ENCODE peak calls at places on chromosome 20, in seven cellular contexts. One of them, this sample, is unnamed.

GRCh38 chr20:34580588-34580940 is 22.0 kb downstream of the MAP1LC3A start:
- DNase-seq in activated B cell treated with CpG ODN at 0.5 μM for 24 hours: no peak
- DNase-seq in CD8-positive, alpha-beta T cell: no peak
- DNase-seq in epithelial cell of esophagus: no peak
- DNase-seq in brain microvascular endothelial cell: no peak
- DNase-seq in thyroid gland: no peak
- DNase-seq in cardiac fibroblast: no peak
- DNase-seq in this sample: no peak

GRCh38 chr20:63416109-63416430 is 54.9 kb upstream of the CHRNA4 start:
- DNase-seq in activated B cell treated with CpG ODN at 0.5 μM for 24 hours: no peak
- DNase-seq in CD8-positive, alpha-beta T cell: no peak
- DNase-seq in epithelial cell of esophagus: no peak
- DNase-seq in brain microvascular endothelial cell: no peak
- DNase-seq in thyroid gland: no peak
- DNase-seq in cardiac fibroblast: no peak
- DNase-seq in this sample: no peak

GRCh38 chr20:3166913-3167342 is 6.4 kb downstream of the LZTS3 start:
- DNase-seq in activated B cell treated with CpG ODN at 0.5 μM for 24 hours: no peak
- DNase-seq in CD8-positive, alpha-beta T cell: no peak
- DNase-seq in epithelial cell of esophagus: no peak
- DNase-seq in brain microvascular endothelial cell: no peak
- DNase-seq in thyroid gland: no peak
- DNase-seq in cardiac fibroblast: no peak
- DNase-seq in this sample: no peak

GRCh38 chr20:61556116-61556515 is 304.1 kb downstream of the CDH4 start:
- DNase-seq in activated B cell treated with CpG ODN at 0.5 μM for 24 hours: no peak
- DNase-seq in CD8-positive, alpha-beta T cell: no peak
- DNase-seq in epithelial cell of esophagus: peak; percentile 65
- DNase-seq in brain microvascular endothelial cell: peak; percentile 46
- DNase-seq in thyroid gland: no peak
- DNase-seq in cardiac fibroblast: peak; percentile 85
- DNase-seq in this sample: no peak

GRCh38 chr20:35387334-35387733 is 24.4 kb downstream of the UQCC1 start:
- DNase-seq in activated B cell treated with CpG ODN at 0.5 μM for 24 hours: no peak
- DNase-seq in CD8-positive, alpha-beta T cell: no peak
- DNase-seq in epithelial cell of esophagus: peak; percentile 33
- DNase-seq in brain microvascular endothelial cell: no peak
- DNase-seq in thyroid gland: no peak
- DNase-seq in cardiac fibroblast: peak; percentile 79
- DNase-seq in this sample: no peak

GRCh38 chr20:39070484-39071231 is 108.5 kb downstream of the DHX35 start:
- DNase-seq in activated B cell treated with CpG ODN at 0.5 μM for 24 hours: no peak
- DNase-seq in CD8-positive, alpha-beta T cell: no peak
- DNase-seq in epithelial cell of esophagus: peak; percentile 76
- DNase-seq in brain microvascular endothelial cell: peak; percentile 49
- DNase-seq in thyroid gland: no peak
- DNase-seq in cardiac fibroblast: peak; percentile 55
- DNase-seq in this sample: no peak

GRCh38 chr20:61728326-61728725 is 337.4 kb downstream of the TAF4 start:
- DNase-seq in activated B cell treated with CpG ODN at 0.5 μM for 24 hours: no peak
- DNase-seq in CD8-positive, alpha-beta T cell: no peak
- DNase-seq in epithelial cell of esophagus: no peak
- DNase-seq in brain microvascular endothelial cell: no peak
- DNase-seq in thyroid gland: no peak
- DNase-seq in cardiac fibroblast: no peak
- DNase-seq in this sample: no peak

GRCh38 chr20:63087872-63088680 is 81.3 kb upstream of the BHLHE23 start:
- DNase-seq in activated B cell treated with CpG ODN at 0.5 μM for 24 hours: no peak
- DNase-seq in CD8-positive, alpha-beta T cell: no peak
- DNase-seq in epithelial cell of esophagus: no peak
- DNase-seq in brain microvascular endothelial cell: no peak
- DNase-seq in thyroid gland: no peak
- DNase-seq in cardiac fibroblast: no peak
- DNase-seq in this sample: peak; percentile 2

GRCh38 chr20:63673951-63674350 is 15.8 kb downstream of the RTEL1 start:
- DNase-seq in activated B cell treated with CpG ODN at 0.5 μM for 24 hours: no peak
- DNase-seq in CD8-positive, alpha-beta T cell: no peak
- DNase-seq in epithelial cell of esophagus: no peak
- DNase-seq in brain microvascular endothelial cell: no peak
- DNase-seq in thyroid gland: no peak
- DNase-seq in cardiac fibroblast: no peak
- DNase-seq in this sample: no peak

GRCh38 chr20:62702886-62703852 is 5.5 kb upstream of the NTSR1 start:
- DNase-seq in activated B cell treated with CpG ODN at 0.5 μM for 24 hours: no peak
- DNase-seq in CD8-positive, alpha-beta T cell: no peak
- DNase-seq in epithelial cell of esophagus: peak; percentile 95
- DNase-seq in brain microvascular endothelial cell: peak; percentile 85
- DNase-seq in thyroid gland: no peak
- DNase-seq in cardiac fibroblast: peak; percentile 90
- DNase-seq in this sample: no peak

GRCh38 chr20:1396702-1397101 is 3.8 kb upstream of the FKBP1A start:
- DNase-seq in activated B cell treated with CpG ODN at 0.5 μM for 24 hours: no peak
- DNase-seq in CD8-positive, alpha-beta T cell: no peak
- DNase-seq in epithelial cell of esophagus: no peak
- DNase-seq in brain microvascular endothelial cell: no peak
- DNase-seq in thyroid gland: no peak
- DNase-seq in cardiac fibroblast: no peak
- DNase-seq in this sample: no peak

GRCh38 chr20:19396466-19397081 is 184.1 kb downstream of the SLC24A3 start:
- DNase-seq in activated B cell treated with CpG ODN at 0.5 μM for 24 hours: no peak
- DNase-seq in CD8-positive, alpha-beta T cell: no peak
- DNase-seq in epithelial cell of esophagus: no peak
- DNase-seq in brain microvascular endothelial cell: no peak
- DNase-seq in thyroid gland: no peak
- DNase-seq in cardiac fibroblast: no peak
- DNase-seq in this sample: no peak

GRCh38 chr20:40251284-40251932 is 437.6 kb downstream of the MAFB start:
- DNase-seq in activated B cell treated with CpG ODN at 0.5 μM for 24 hours: no peak
- DNase-seq in CD8-positive, alpha-beta T cell: no peak
- DNase-seq in epithelial cell of esophagus: peak; percentile 74
- DNase-seq in brain microvascular endothelial cell: peak; percentile 10
- DNase-seq in thyroid gland: no peak
- DNase-seq in cardiac fibroblast: peak; percentile 13
- DNase-seq in this sample: no peak

GRCh38 chr20:1185316-1185741 is 548 bp upstream of the TMEM74B start:
- DNase-seq in activated B cell treated with CpG ODN at 0.5 μM for 24 hours: no peak
- DNase-seq in CD8-positive, alpha-beta T cell: no peak
- DNase-seq in epithelial cell of esophagus: peak; percentile 15
- DNase-seq in brain microvascular endothelial cell: no peak
- DNase-seq in thyroid gland: no peak
- DNase-seq in cardiac fibroblast: no peak
- DNase-seq in this sample: no peak

GRCh38 chr20:35601021-35601973 is 14.3 kb upstream of the SPAG4 start:
- DNase-seq in activated B cell treated with CpG ODN at 0.5 μM for 24 hours: peak; percentile 58
- DNase-seq in CD8-positive, alpha-beta T cell: peak; percentile 63
- DNase-seq in epithelial cell of esophagus: peak; percentile 83
- DNase-seq in brain microvascular endothelial cell: peak; percentile 51
- DNase-seq in thyroid gland: peak; percentile 62
- DNase-seq in cardiac fibroblast: peak; percentile 75
- DNase-seq in this sample: no peak

GRCh38 chr20:13402171-13402760 is 181.2 kb downstream of the ISM1 start:
- DNase-seq in activated B cell treated with CpG ODN at 0.5 μM for 24 hours: no peak
- DNase-seq in CD8-positive, alpha-beta T cell: no peak
- DNase-seq in epithelial cell of esophagus: no peak
- DNase-seq in brain microvascular endothelial cell: no peak
- DNase-seq in thyroid gland: peak; percentile 41
- DNase-seq in cardiac fibroblast: no peak
- DNase-seq in this sample: no peak

GRCh38 chr20:24917797-24918578 is 31.1 kb upstream of the CST7 start:
- DNase-seq in activated B cell treated with CpG ODN at 0.5 μM for 24 hours: no peak
- DNase-seq in CD8-positive, alpha-beta T cell: peak; percentile 29
- DNase-seq in epithelial cell of esophagus: peak; percentile 65
- DNase-seq in brain microvascular endothelial cell: peak; percentile 61
- DNase-seq in thyroid gland: peak; percentile 85
- DNase-seq in cardiac fibroblast: peak; percentile 71
- DNase-seq in this sample: peak; percentile 70

GRCh38 chr20:36045373-36045714 is 77.0 kb downstream of the CNBD2 start:
- DNase-seq in activated B cell treated with CpG ODN at 0.5 μM for 24 hours: no peak
- DNase-seq in CD8-positive, alpha-beta T cell: no peak
- DNase-seq in epithelial cell of esophagus: peak; percentile 14
- DNase-seq in brain microvascular endothelial cell: no peak
- DNase-seq in thyroid gland: no peak
- DNase-seq in cardiac fibroblast: no peak
- DNase-seq in this sample: no peak

GRCh38 chr20:6892729-6893128 is 125.2 kb downstream of the BMP2 start:
- DNase-seq in activated B cell treated with CpG ODN at 0.5 μM for 24 hours: no peak
- DNase-seq in CD8-positive, alpha-beta T cell: no peak
- DNase-seq in epithelial cell of esophagus: no peak
- DNase-seq in brain microvascular endothelial cell: no peak
- DNase-seq in thyroid gland: no peak
- DNase-seq in cardiac fibroblast: no peak
- DNase-seq in this sample: no peak

GRCh38 chr20:10408427-10408826 is 25.6 kb downstream of the MKKS start:
- DNase-seq in activated B cell treated with CpG ODN at 0.5 μM for 24 hours: no peak
- DNase-seq in CD8-positive, alpha-beta T cell: no peak
- DNase-seq in epithelial cell of esophagus: no peak
- DNase-seq in brain microvascular endothelial cell: no peak
- DNase-seq in thyroid gland: no peak
- DNase-seq in cardiac fibroblast: no peak
- DNase-seq in this sample: no peak

GRCh38 chr20:32252189-32252588 is 25.3 kb upstream of the KIF3B start:
- DNase-seq in activated B cell treated with CpG ODN at 0.5 μM for 24 hours: no peak
- DNase-seq in CD8-positive, alpha-beta T cell: no peak
- DNase-seq in epithelial cell of esophagus: no peak
- DNase-seq in brain microvascular endothelial cell: no peak
- DNase-seq in thyroid gland: no peak
- DNase-seq in cardiac fibroblast: no peak
- DNase-seq in this sample: no peak

GRCh38 chr20:59042151-59042795 is at the start of gene PRELID3B:
- DNase-seq in activated B cell treated with CpG ODN at 0.5 μM for 24 hours: no peak
- DNase-seq in CD8-positive, alpha-beta T cell: peak; percentile 10
- DNase-seq in epithelial cell of esophagus: peak; percentile 37
- DNase-seq in brain microvascular endothelial cell: no peak
- DNase-seq in thyroid gland: peak; percentile 31
- DNase-seq in cardiac fibroblast: peak; percentile 50
- DNase-seq in this sample: no peak

GRCh38 chr20:52178691-52179090 is 12.9 kb downstream of the ZFP64 start:
- DNase-seq in activated B cell treated with CpG ODN at 0.5 μM for 24 hours: no peak
- DNase-seq in CD8-positive, alpha-beta T cell: no peak
- DNase-seq in epithelial cell of esophagus: no peak
- DNase-seq in brain microvascular endothelial cell: no peak
- DNase-seq in thyroid gland: no peak
- DNase-seq in cardiac fibroblast: no peak
- DNase-seq in this sample: no peak

GRCh38 chr20:44208770-44209169 is 1.8 kb downstream of the OSER1 start:
- DNase-seq in activated B cell treated with CpG ODN at 0.5 μM for 24 hours: no peak
- DNase-seq in CD8-positive, alpha-beta T cell: no peak
- DNase-seq in epithelial cell of esophagus: no peak
- DNase-seq in brain microvascular endothelial cell: no peak
- DNase-seq in thyroid gland: no peak
- DNase-seq in cardiac fibroblast: peak; percentile 20
- DNase-seq in this sample: no peak

GRCh38 chr20:44209691-44210421 is 715 bp downstream of the OSER1 start:
- DNase-seq in activated B cell treated with CpG ODN at 0.5 μM for 24 hours: no peak
- DNase-seq in CD8-positive, alpha-beta T cell: no peak
- DNase-seq in epithelial cell of esophagus: no peak
- DNase-seq in brain microvascular endothelial cell: peak; percentile 9
- DNase-seq in thyroid gland: no peak
- DNase-seq in cardiac fibroblast: peak; percentile 42
- DNase-seq in this sample: no peak

GRCh38 chr20:44212792-44213191 is 2.2 kb upstream of the OSER1 start:
- DNase-seq in activated B cell treated with CpG ODN at 0.5 μM for 24 hours: no peak
- DNase-seq in CD8-positive, alpha-beta T cell: no peak
- DNase-seq in epithelial cell of esophagus: peak; percentile 92
- DNase-seq in brain microvascular endothelial cell: no peak
- DNase-seq in thyroid gland: no peak
- DNase-seq in cardiac fibroblast: peak; percentile 50
- DNase-seq in this sample: no peak

GRCh38 chr20:44210422-44211176 is at the start of gene OSER1:
- DNase-seq in activated B cell treated with CpG ODN at 0.5 μM for 24 hours: peak; percentile 99
- DNase-seq in CD8-positive, alpha-beta T cell: peak; percentile 98
- DNase-seq in epithelial cell of esophagus: peak; percentile 98
- DNase-seq in brain microvascular endothelial cell: peak; percentile 95
- DNase-seq in thyroid gland: peak; percentile 98
- DNase-seq in cardiac fibroblast: peak; percentile 97
- DNase-seq in this sample: peak; percentile 91

GRCh38 chr20:44211177-44212039 is 837 bp upstream of the OSER1 start:
- DNase-seq in activated B cell treated with CpG ODN at 0.5 μM for 24 hours: no peak
- DNase-seq in CD8-positive, alpha-beta T cell: no peak
- DNase-seq in epithelial cell of esophagus: no peak
- DNase-seq in brain microvascular endothelial cell: peak; percentile 11
- DNase-seq in thyroid gland: peak; percentile 23
- DNase-seq in cardiac fibroblast: peak; percentile 33
- DNase-seq in this sample: no peak
- TF ChIP-seq CTCF in activated B cell treated with CpG ODN at 0.5 μM for 24 hours: no peak
- TF ChIP-seq CTCF in CD8-positive, alpha-beta T cell: no peak
- TF ChIP-seq CTCF in epithelial cell of esophagus: no peak
- TF ChIP-seq CTCF in brain microvascular endothelial cell: no peak
- TF ChIP-seq CTCF in thyroid gland: no peak
- TF ChIP-seq CTCF in cardiac fibroblast: no peak
- TF ChIP-seq CTCF in this sample: no peak

DNA sequence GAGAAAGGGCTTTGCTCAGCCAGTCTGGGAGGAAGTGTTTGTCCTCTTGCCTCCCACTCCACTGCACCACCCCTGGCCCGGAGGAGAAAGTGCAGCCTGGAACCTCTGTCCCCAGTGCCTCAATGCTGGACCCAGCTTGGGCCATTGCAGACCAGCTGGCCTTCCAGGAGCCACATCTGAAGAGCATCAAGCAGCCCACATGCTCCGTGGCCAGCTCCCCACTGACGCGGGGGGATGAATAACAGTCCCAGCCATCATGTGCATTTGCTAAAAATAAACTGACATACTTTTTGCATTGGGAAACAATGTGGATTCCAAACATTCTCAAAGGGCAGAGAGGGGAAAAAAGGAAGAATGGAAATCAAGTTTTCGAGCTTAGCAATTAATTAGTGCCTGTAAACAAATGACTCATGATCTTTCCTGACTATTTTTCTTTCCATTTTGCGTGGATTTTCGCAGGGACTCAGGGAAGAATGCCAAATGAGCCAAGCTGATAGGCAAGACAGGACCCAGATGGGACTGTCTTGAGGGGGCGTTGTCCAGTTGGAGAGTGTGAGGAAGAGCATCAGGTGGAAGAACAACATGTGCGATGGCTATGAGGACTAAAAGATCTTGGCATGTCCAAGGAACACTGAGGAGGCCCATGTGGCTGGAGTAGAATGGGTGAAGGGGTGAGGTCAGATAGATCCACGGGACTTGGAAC is 34.1 kb downstream of the CEBPB start:
- DNase-seq in activated B cell treated with CpG ODN at 0.5 μM for 24 hours: no peak
- DNase-seq in CD8-positive, alpha-beta T cell: no peak
- DNase-seq in epithelial cell of esophagus: no peak
- DNase-seq in brain microvascular endothelial cell: peak; percentile 43
- DNase-seq in thyroid gland: peak; percentile 49
- DNase-seq in cardiac fibroblast: peak; percentile 90
- DNase-seq in this sample: no peak
- TF ChIP-seq CTCF in activated B cell treated with CpG ODN at 0.5 μM for 24 hours: no peak
- TF ChIP-seq CTCF in CD8-positive, alpha-beta T cell: no peak
- TF ChIP-seq CTCF in epithelial cell of esophagus: no peak
- TF ChIP-seq CTCF in brain microvascular endothelial cell: peak; percentile 50
- TF ChIP-seq CTCF in thyroid gland: no peak
- TF ChIP-seq CTCF in cardiac fibroblast: peak; percentile 32
- TF ChIP-seq CTCF in this sample: no peak

GRCh38 chr20:21529863-21530262 is 16.0 kb upstream of the NKX2-2 start:
- DNase-seq in activated B cell treated with CpG ODN at 0.5 μM for 24 hours: no peak
- DNase-seq in CD8-positive, alpha-beta T cell: no peak
- DNase-seq in epithelial cell of esophagus: no peak
- DNase-seq in brain microvascular endothelial cell: no peak
- DNase-seq in thyroid gland: no peak
- DNase-seq in cardiac fibroblast: no peak
- DNase-seq in this sample: no peak
- TF ChIP-seq CTCF in activated B cell treated with CpG ODN at 0.5 μM for 24 hours: no peak
- TF ChIP-seq CTCF in CD8-positive, alpha-beta T cell: peak; percentile 44
- TF ChIP-seq CTCF in epithelial cell of esophagus: peak; percentile 17
- TF ChIP-seq CTCF in brain microvascular endothelial cell: no peak
- TF ChIP-seq CTCF in thyroid gland: no peak
- TF ChIP-seq CTCF in cardiac fibroblast: peak; percentile 2
- TF ChIP-seq CTCF in this sample: peak; percentile 27

GRCh38 chr20:49608752-49609670 is 41.1 kb upstream of the PTGIS start:
- DNase-seq in activated B cell treated with CpG ODN at 0.5 μM for 24 hours: peak; percentile 63
- DNase-seq in CD8-positive, alpha-beta T cell: peak; percentile 57
- DNase-seq in epithelial cell of esophagus: peak; percentile 58
- DNase-seq in brain microvascular endothelial cell: peak; percentile 12
- DNase-seq in thyroid gland: peak; percentile 59
- DNase-seq in cardiac fibroblast: peak; percentile 55
- DNase-seq in this sample: peak; percentile 63
- TF ChIP-seq CTCF in activated B cell treated with CpG ODN at 0.5 μM for 24 hours: peak; percentile 78
- TF ChIP-seq CTCF in CD8-positive, alpha-beta T cell: peak; percentile 93
- TF ChIP-seq CTCF in epithelial cell of esophagus: peak; percentile 90
- TF ChIP-seq CTCF in brain microvascular endothelial cell: peak; percentile 96
- TF ChIP-seq CTCF in thyroid gland: peak; percentile 92
- TF ChIP-seq CTCF in cardiac fibroblast: peak; percentile 93
- TF ChIP-seq CTCF in this sample: peak; percentile 78

This sample was measured in D721Med.